ENCODE peak calls at places on chromosomes 16 and 17, in five cellular contexts. One of them, this sample, is unnamed.

GRCh38 chr17:47280072-47280811 is 26.6 kb downstream of the ITGB3 start:
- DNase-seq in tibial nerve: no peak
- DNase-seq in endothelial cell of umbilical vein: no peak
- DNase-seq in sigmoid colon: no peak
- DNase-seq in H1: no peak
- DNase-seq in this sample: no peak

GRCh38 chr16:71185366-71185765 is 45.2 kb downstream of the HYDIN start:
- DNase-seq in tibial nerve: no peak
- DNase-seq in endothelial cell of umbilical vein: no peak
- DNase-seq in sigmoid colon: no peak
- DNase-seq in H1: no peak
- DNase-seq in this sample: no peak

GRCh38 chr17:57080708-57081107 is 4.3 kb upstream of the AKAP1 start:
- DNase-seq in tibial nerve: no peak
- DNase-seq in endothelial cell of umbilical vein: no peak
- DNase-seq in sigmoid colon: no peak
- DNase-seq in H1: no peak
- DNase-seq in this sample: no peak

GRCh38 chr16:30839523-30840227 is 52.7 kb upstream of the ZNF629 start:
- DNase-seq in tibial nerve: no peak
- DNase-seq in endothelial cell of umbilical vein: no peak
- DNase-seq in sigmoid colon: no peak
- DNase-seq in H1: no peak
- DNase-seq in this sample: no peak

GRCh38 chr16:67781548-67781921 is 24.8 kb downstream of the RANBP10 start:
- DNase-seq in tibial nerve: no peak
- DNase-seq in endothelial cell of umbilical vein: no peak
- DNase-seq in sigmoid colon: no peak
- DNase-seq in H1: no peak
- DNase-seq in this sample: no peak

GRCh38 chr17:81302861-81303326 is 7.8 kb upstream of the SLC38A10 start:
- DNase-seq in tibial nerve: no peak
- DNase-seq in endothelial cell of umbilical vein: no peak
- DNase-seq in sigmoid colon: no peak
- DNase-seq in H1: no peak
- DNase-seq in this sample: no peak

GRCh38 chr16:68707341-68708152 is 29.5 kb upstream of the CDH1 start:
- DNase-seq in tibial nerve: no peak
- DNase-seq in endothelial cell of umbilical vein: no peak
- DNase-seq in sigmoid colon: no peak
- DNase-seq in H1: peak; percentile 70
- DNase-seq in this sample: no peak

GRCh38 chr17:32931686-32932085 is 3.7 kb downstream of the TMEM98 start:
- DNase-seq in tibial nerve: no peak
- DNase-seq in endothelial cell of umbilical vein: no peak
- DNase-seq in sigmoid colon: no peak
- DNase-seq in H1: no peak
- DNase-seq in this sample: no peak

GRCh38 chr17:73564856-73565255 is 79.4 kb downstream of the SDK2 start:
- DNase-seq in tibial nerve: no peak
- DNase-seq in endothelial cell of umbilical vein: no peak
- DNase-seq in sigmoid colon: no peak
- DNase-seq in H1: no peak
- DNase-seq in this sample: no peak

GRCh38 chr17:31394544-31394943 is 3.1 kb downstream of the RAB11FIP4 start:
- DNase-seq in tibial nerve: peak; percentile 55
- DNase-seq in endothelial cell of umbilical vein: peak; percentile 64
- DNase-seq in sigmoid colon: no peak
- DNase-seq in H1: peak; percentile 88
- DNase-seq in this sample: peak; percentile 67

GRCh38 chr16:11142261-11142630 is 113.8 kb downstream of the SOCS1 start:
- DNase-seq in tibial nerve: no peak
- DNase-seq in endothelial cell of umbilical vein: no peak
- DNase-seq in sigmoid colon: no peak
- DNase-seq in H1: no peak
- DNase-seq in this sample: peak; percentile 54

GRCh38 chr17:13777003-13777402 is 175.3 kb upstream of the HS3ST3A1 start:
- DNase-seq in tibial nerve: no peak
- DNase-seq in endothelial cell of umbilical vein: no peak
- DNase-seq in sigmoid colon: no peak
- DNase-seq in H1: no peak
- DNase-seq in this sample: no peak

GRCh38 chr17:31391496-31391949 is at the start of gene RAB11FIP4:
- DNase-seq in tibial nerve: no peak
- DNase-seq in endothelial cell of umbilical vein: no peak
- DNase-seq in sigmoid colon: no peak
- DNase-seq in H1: peak; percentile 52
- DNase-seq in this sample: peak; percentile 11

GRCh38 chr16:81265658-81266451 is 27.4 kb downstream of the BCO1 start:
- DNase-seq in tibial nerve: peak; percentile 66
- DNase-seq in endothelial cell of umbilical vein: no peak
- DNase-seq in sigmoid colon: peak; percentile 95
- DNase-seq in H1: no peak
- DNase-seq in this sample: peak; percentile 84

GRCh38 chr16:50570354-50570753 is 22.2 kb downstream of the NKD1 start:
- DNase-seq in tibial nerve: no peak
- DNase-seq in endothelial cell of umbilical vein: no peak
- DNase-seq in sigmoid colon: no peak
- DNase-seq in H1: no peak
- DNase-seq in this sample: no peak

GRCh38 chr16:69934751-69935150 is 16.4 kb upstream of the CLEC18A start:
- DNase-seq in tibial nerve: no peak
- DNase-seq in endothelial cell of umbilical vein: no peak
- DNase-seq in sigmoid colon: no peak
- DNase-seq in H1: no peak
- DNase-seq in this sample: no peak

GRCh38 chr16:30910427-30911029 is 12.8 kb upstream of the FBXL19 start:
- DNase-seq in tibial nerve: no peak
- DNase-seq in endothelial cell of umbilical vein: no peak
- DNase-seq in sigmoid colon: no peak
- DNase-seq in H1: peak; percentile 65
- DNase-seq in this sample: no peak

GRCh38 chr16:53974484-53975115 is 270.6 kb downstream of the FTO start:
- DNase-seq in tibial nerve: no peak
- DNase-seq in endothelial cell of umbilical vein: no peak
- DNase-seq in sigmoid colon: no peak
- DNase-seq in H1: no peak
- DNase-seq in this sample: no peak

GRCh38 chr16:67247698-67248400 is 568 bp upstream of the FHOD1 start:
- DNase-seq in tibial nerve: no peak
- DNase-seq in endothelial cell of umbilical vein: no peak
- DNase-seq in sigmoid colon: no peak
- DNase-seq in H1: peak; percentile 58
- DNase-seq in this sample: no peak

GRCh38 chr17:40071720-40072480 is 9.1 kb downstream of the THRA start:
- DNase-seq in tibial nerve: peak; percentile 79
- DNase-seq in endothelial cell of umbilical vein: peak; percentile 76
- DNase-seq in sigmoid colon: peak; percentile 97
- DNase-seq in H1: no peak
- DNase-seq in this sample: peak; percentile 73

GRCh38 chr16:80948886-80949502 is 57.7 kb downstream of the CMC2 start:
- DNase-seq in tibial nerve: peak; percentile 30
- DNase-seq in endothelial cell of umbilical vein: peak; percentile 73
- DNase-seq in sigmoid colon: no peak
- DNase-seq in H1: peak; percentile 88
- DNase-seq in this sample: no peak

GRCh38 chr17:19740933-19741332 is 7.2 kb downstream of the ALDH3A1 start:
- DNase-seq in tibial nerve: no peak
- DNase-seq in endothelial cell of umbilical vein: no peak
- DNase-seq in sigmoid colon: no peak
- DNase-seq in H1: no peak
- DNase-seq in this sample: no peak

GRCh38 chr16:59259074-59259963 is 525.2 kb upstream of the GOT2 start:
- DNase-seq in tibial nerve: no peak
- DNase-seq in endothelial cell of umbilical vein: no peak
- DNase-seq in sigmoid colon: no peak
- DNase-seq in H1: no peak
- DNase-seq in this sample: no peak

GRCh38 chr17:43338886-43339516 is 59.8 kb upstream of the ARL4D start:
- DNase-seq in tibial nerve: peak; percentile 79
- DNase-seq in endothelial cell of umbilical vein: peak; percentile 64
- DNase-seq in sigmoid colon: peak; percentile 89
- DNase-seq in H1: peak; percentile 77
- DNase-seq in this sample: peak; percentile 75

GRCh38 chr17:57924677-57925076 is 30.5 kb downstream of the CUEDC1 start:
- DNase-seq in tibial nerve: no peak
- DNase-seq in endothelial cell of umbilical vein: no peak
- DNase-seq in sigmoid colon: no peak
- DNase-seq in H1: no peak
- DNase-seq in this sample: no peak

GRCh38 chr17:38604479-38605229 is 1.1 kb downstream of the SRCIN1 start:
- DNase-seq in tibial nerve: no peak
- DNase-seq in endothelial cell of umbilical vein: no peak
- DNase-seq in sigmoid colon: no peak
- DNase-seq in H1: peak; percentile 82
- DNase-seq in this sample: no peak

GRCh38 chr17:12727076-12727750 is 61.5 kb downstream of the MYOCD start:
- DNase-seq in tibial nerve: no peak
- DNase-seq in endothelial cell of umbilical vein: no peak
- DNase-seq in sigmoid colon: no peak
- DNase-seq in H1: no peak
- DNase-seq in this sample: no peak

GRCh38 chr16:27640277-27640600 is 90.3 kb downstream of the KATNIP start:
- DNase-seq in tibial nerve: no peak
- DNase-seq in endothelial cell of umbilical vein: no peak
- DNase-seq in sigmoid colon: no peak
- DNase-seq in H1: peak; percentile 56
- DNase-seq in this sample: no peak

DNA sequence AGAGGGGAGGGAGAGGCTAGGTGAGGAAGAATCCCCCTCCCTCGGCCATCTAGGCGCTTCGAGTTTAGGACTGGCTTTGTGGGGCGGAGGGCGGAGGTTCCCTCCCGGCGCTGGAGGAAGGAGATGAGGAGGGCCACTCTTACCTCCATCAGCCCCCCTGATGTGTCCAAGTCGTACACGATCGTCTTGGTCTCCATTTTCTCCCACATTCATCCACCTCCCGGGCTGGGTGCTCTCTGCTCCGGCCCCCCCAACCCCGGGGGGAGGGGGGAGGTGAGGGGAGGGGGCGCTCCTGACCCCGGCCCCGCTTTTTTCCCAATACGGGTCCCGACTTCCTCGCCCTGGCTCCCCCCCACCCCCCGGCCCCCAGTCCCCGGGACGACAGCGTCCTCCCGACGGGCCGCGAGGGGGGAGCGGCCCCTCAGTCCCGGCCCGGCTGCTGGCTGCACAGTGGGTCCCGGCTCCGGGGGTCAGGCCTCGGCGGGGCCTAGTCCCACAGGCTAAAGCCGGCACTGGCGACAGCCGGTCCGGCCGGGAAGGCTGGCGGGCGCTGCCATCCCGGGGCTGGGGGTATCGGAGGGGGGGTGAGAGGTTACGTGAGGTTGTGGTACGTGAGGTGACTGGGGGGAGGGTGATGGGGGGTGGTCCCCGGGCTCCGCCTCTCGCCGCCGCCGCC is 428 bp downstream of the PHF12 start:
- DNase-seq in tibial nerve: no peak
- DNase-seq in endothelial cell of umbilical vein: no peak
- DNase-seq in sigmoid colon: no peak
- DNase-seq in H1: no peak
- DNase-seq in this sample: no peak
- TF ChIP-seq POLR2A in tibial nerve: no peak
- TF ChIP-seq POLR2A in endothelial cell of umbilical vein: no peak
- TF ChIP-seq POLR2A in sigmoid colon: no peak
- TF ChIP-seq POLR2A in H1: no peak
- TF ChIP-seq POLR2A in this sample: no peak

DNA sequence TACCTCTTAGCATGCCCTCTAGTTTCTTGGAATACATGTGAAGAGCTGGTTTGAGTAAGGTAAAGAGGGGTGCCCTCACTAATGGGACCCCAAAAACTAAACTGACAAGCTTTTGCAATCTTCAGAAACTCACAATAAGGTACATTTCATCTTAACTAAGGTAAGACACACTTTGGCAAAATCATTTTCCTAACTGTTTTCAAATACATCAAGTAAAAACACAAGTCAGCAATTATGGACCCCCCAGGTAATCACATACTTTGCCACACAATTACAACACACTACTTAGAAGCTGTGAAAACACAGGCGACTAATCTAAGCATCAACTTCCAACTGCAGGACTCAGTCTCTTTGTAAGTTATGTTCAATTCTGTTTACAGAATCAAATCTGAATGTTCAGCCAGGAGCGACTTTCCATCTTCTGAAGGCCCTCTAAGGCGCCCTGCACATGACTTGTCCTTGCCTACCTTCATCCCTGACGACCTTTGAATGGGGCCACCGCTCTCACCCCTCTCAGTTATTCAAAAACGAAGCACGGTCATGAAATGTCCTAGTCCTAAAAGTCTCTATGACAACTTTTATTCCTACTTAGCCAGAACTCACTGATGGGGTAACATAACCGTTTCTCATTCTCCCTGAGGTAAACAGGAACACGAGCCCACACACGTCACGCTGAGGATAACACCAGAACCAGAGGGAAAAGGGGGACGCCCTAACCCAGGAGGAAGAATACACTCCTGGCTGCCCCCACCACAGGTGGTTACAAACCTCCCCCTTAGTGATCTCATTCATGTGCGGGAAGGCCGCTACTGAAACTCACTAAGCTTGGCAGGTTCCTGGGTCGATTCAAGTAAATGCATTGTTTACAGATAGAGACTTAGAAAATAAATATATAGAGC is 5.5 kb downstream of the CREBBP start:
- DNase-seq in tibial nerve: no peak
- DNase-seq in endothelial cell of umbilical vein: no peak
- DNase-seq in sigmoid colon: no peak
- DNase-seq in H1: no peak
- DNase-seq in this sample: no peak
- H3K4me1 ChIP-seq in tibial nerve: no peaks in the 10 kb centered on the region
- H3K4me1 ChIP-seq in endothelial cell of umbilical vein: peaks cover 24% of the 10 kb centered on the region
- H3K4me1 ChIP-seq in sigmoid colon: peaks cover 91% of the 10 kb centered on the region
- H3K4me1 ChIP-seq in H1: peaks cover 11% of the 10 kb centered on the region
- H3K4me1 ChIP-seq in this sample: peaks cover 73% of the 10 kb centered on the region

GRCh38 chr17:65389956-65390355 is 171.5 kb downstream of the AXIN2 start:
- DNase-seq in tibial nerve: no peak
- DNase-seq in endothelial cell of umbilical vein: no peak
- DNase-seq in sigmoid colon: no peak
- DNase-seq in H1: no peak
- DNase-seq in this sample: no peak
- TF ChIP-seq POLR2A in tibial nerve: no peak
- TF ChIP-seq POLR2A in endothelial cell of umbilical vein: no peak
- TF ChIP-seq POLR2A in sigmoid colon: no peak
- TF ChIP-seq POLR2A in H1: no peak
- TF ChIP-seq POLR2A in this sample: no peak

GRCh38 chr16:4373909-4374742 is 2.5 kb downstream of the VASN start:
- DNase-seq in tibial nerve: peak; percentile 89
- DNase-seq in endothelial cell of umbilical vein: no peak
- DNase-seq in sigmoid colon: peak; percentile 95
- DNase-seq in H1: no peak
- DNase-seq in this sample: peak; percentile 72

GRCh38 chr16:4372315-4372577 is 598 bp downstream of the VASN start:
- DNase-seq in tibial nerve: no peak
- DNase-seq in endothelial cell of umbilical vein: no peak
- DNase-seq in sigmoid colon: no peak
- DNase-seq in H1: no peak
- DNase-seq in this sample: no peak

GRCh38 chr16:4371481-4372314 is at the start of gene VASN:
- DNase-seq in tibial nerve: peak; percentile 77
- DNase-seq in endothelial cell of umbilical vein: peak; percentile 69
- DNase-seq in sigmoid colon: peak; percentile 92
- DNase-seq in H1: peak; percentile 93
- DNase-seq in this sample: peak; percentile 88

GRCh38 chr16:4373356-4373908 is 1.8 kb downstream of the VASN start:
- DNase-seq in tibial nerve: no peak
- DNase-seq in endothelial cell of umbilical vein: no peak
- DNase-seq in sigmoid colon: no peak
- DNase-seq in H1: no peak
- DNase-seq in this sample: no peak

GRCh38 chr16:4372578-4373355 is 1.1 kb downstream of the VASN start:
- DNase-seq in tibial nerve: no peak
- DNase-seq in endothelial cell of umbilical vein: no peak
- DNase-seq in sigmoid colon: peak; percentile 87
- DNase-seq in H1: no peak
- DNase-seq in this sample: no peak
- H3K4me1 ChIP-seq in tibial nerve: no peaks in the 10 kb centered on the region
- H3K4me1 ChIP-seq in endothelial cell of umbilical vein: peaks cover 6% of the 10 kb centered on the region
- H3K4me1 ChIP-seq in sigmoid colon: peaks cover 77% of the 10 kb centered on the region
- H3K4me1 ChIP-seq in H1: peaks cover 4% of the 10 kb centered on the region
- H3K4me1 ChIP-seq in this sample: peaks cover 75% of the 10 kb centered on the region